ENCODE peak calls at places on chromosomes 6 and 20, in ten cellular contexts. One of them, this sample, is unnamed. For H3K4me1, the result is how much of the 10 kb centered on the place peaks cover.

GRCh38 chr20:8790442-8791074 is 278.3 kb upstream of the PLCB4 start:
- DNase-seq in left lung: no peak
- DNase-seq in Karpas-422: peak
- DNase-seq in GM23248: peak
- DNase-seq in transverse colon: peak
- DNase-seq in breast epithelium: no peak
- DNase-seq in lower lobe of right lung: no peak
- DNase-seq in gastrocnemius medialis: no peak
- DNase-seq in adrenal gland: peak
- DNase-seq in colonic mucosa: peak
- DNase-seq in this sample: no peak

GRCh38 chr6:170295519-170296422 is 4.9 kb upstream of the DLL1 start:
- DNase-seq in left lung: no peak
- DNase-seq in Karpas-422: peak
- DNase-seq in GM23248: peak
- DNase-seq in transverse colon: peak
- DNase-seq in breast epithelium: no peak
- DNase-seq in lower lobe of right lung: peak
- DNase-seq in gastrocnemius medialis: no peak
- DNase-seq in adrenal gland: no peak
- DNase-seq in colonic mucosa: no peak
- DNase-seq in this sample: no peak

GRCh38 chr6:38982470-38982869 is 66.1 kb upstream of the GLP1R start:
- DNase-seq in left lung: no peak
- DNase-seq in Karpas-422: no peak
- DNase-seq in GM23248: no peak
- DNase-seq in transverse colon: no peak
- DNase-seq in breast epithelium: no peak
- DNase-seq in lower lobe of right lung: no peak
- DNase-seq in gastrocnemius medialis: no peak
- DNase-seq in adrenal gland: no peak
- DNase-seq in colonic mucosa: no peak
- DNase-seq in this sample: no peak

GRCh38 chr20:48807586-48808381 is 20.0 kb downstream of the PREX1 start:
- DNase-seq in left lung: no peak
- DNase-seq in Karpas-422: no peak
- DNase-seq in GM23248: no peak
- DNase-seq in transverse colon: no peak
- DNase-seq in breast epithelium: no peak
- DNase-seq in lower lobe of right lung: no peak
- DNase-seq in gastrocnemius medialis: peak
- DNase-seq in adrenal gland: no peak
- DNase-seq in colonic mucosa: no peak
- DNase-seq in this sample: no peak

GRCh38 chr6:3876131-3876530 is 27.0 kb downstream of the FAM50B start:
- DNase-seq in left lung: no peak
- DNase-seq in Karpas-422: no peak
- DNase-seq in GM23248: peak
- DNase-seq in transverse colon: no peak
- DNase-seq in breast epithelium: no peak
- DNase-seq in lower lobe of right lung: no peak
- DNase-seq in gastrocnemius medialis: peak
- DNase-seq in adrenal gland: no peak
- DNase-seq in colonic mucosa: no peak
- DNase-seq in this sample: no peak

GRCh38 chr20:54105653-54106052 is 35.3 kb upstream of the BCAS1 start:
- DNase-seq in left lung: no peak
- DNase-seq in Karpas-422: no peak
- DNase-seq in GM23248: peak
- DNase-seq in transverse colon: no peak
- DNase-seq in breast epithelium: no peak
- DNase-seq in lower lobe of right lung: no peak
- DNase-seq in gastrocnemius medialis: no peak
- DNase-seq in adrenal gland: no peak
- DNase-seq in colonic mucosa: no peak
- DNase-seq in this sample: no peak

GRCh38 chr20:35720165-35721123 is 21.2 kb downstream of the ROMO1 start:
- DNase-seq in left lung: no peak
- DNase-seq in Karpas-422: no peak
- DNase-seq in GM23248: no peak
- DNase-seq in transverse colon: no peak
- DNase-seq in breast epithelium: no peak
- DNase-seq in lower lobe of right lung: no peak
- DNase-seq in gastrocnemius medialis: no peak
- DNase-seq in adrenal gland: no peak
- DNase-seq in colonic mucosa: no peak
- DNase-seq in this sample: no peak

GRCh38 chr6:157177731-157178336 is 145.5 kb downstream of the TMEM242 start:
- DNase-seq in left lung: no peak
- DNase-seq in Karpas-422: no peak
- DNase-seq in GM23248: no peak
- DNase-seq in transverse colon: no peak
- DNase-seq in breast epithelium: no peak
- DNase-seq in lower lobe of right lung: no peak
- DNase-seq in gastrocnemius medialis: no peak
- DNase-seq in adrenal gland: no peak
- DNase-seq in colonic mucosa: no peak
- DNase-seq in this sample: no peak

GRCh38 chr6:122323361-122323760 is 76.1 kb upstream of the HSF2 start:
- DNase-seq in left lung: no peak
- DNase-seq in Karpas-422: no peak
- DNase-seq in GM23248: no peak
- DNase-seq in transverse colon: no peak
- DNase-seq in breast epithelium: no peak
- DNase-seq in lower lobe of right lung: no peak
- DNase-seq in gastrocnemius medialis: no peak
- DNase-seq in adrenal gland: no peak
- DNase-seq in colonic mucosa: no peak
- DNase-seq in this sample: no peak

GRCh38 chr20:62291251-62292066 is 11.3 kb upstream of the ADRM1 start:
- DNase-seq in left lung: no peak
- DNase-seq in Karpas-422: no peak
- DNase-seq in GM23248: no peak
- DNase-seq in transverse colon: no peak
- DNase-seq in breast epithelium: no peak
- DNase-seq in lower lobe of right lung: no peak
- DNase-seq in gastrocnemius medialis: no peak
- DNase-seq in adrenal gland: no peak
- DNase-seq in colonic mucosa: no peak
- DNase-seq in this sample: no peak
- H3K4me1 ChIP-seq in left lung: under half
- H3K4me1 ChIP-seq in Karpas-422: under half
- H3K4me1 ChIP-seq in GM23248: under half
- H3K4me1 ChIP-seq in transverse colon: under half
- H3K4me1 ChIP-seq in breast epithelium: under half
- H3K4me1 ChIP-seq in lower lobe of right lung: under half
- H3K4me1 ChIP-seq in gastrocnemius medialis: under half
- H3K4me1 ChIP-seq in adrenal gland: under half
- H3K4me1 ChIP-seq in colonic mucosa: under half
- H3K4me1 ChIP-seq in this sample: under half

DNA sequence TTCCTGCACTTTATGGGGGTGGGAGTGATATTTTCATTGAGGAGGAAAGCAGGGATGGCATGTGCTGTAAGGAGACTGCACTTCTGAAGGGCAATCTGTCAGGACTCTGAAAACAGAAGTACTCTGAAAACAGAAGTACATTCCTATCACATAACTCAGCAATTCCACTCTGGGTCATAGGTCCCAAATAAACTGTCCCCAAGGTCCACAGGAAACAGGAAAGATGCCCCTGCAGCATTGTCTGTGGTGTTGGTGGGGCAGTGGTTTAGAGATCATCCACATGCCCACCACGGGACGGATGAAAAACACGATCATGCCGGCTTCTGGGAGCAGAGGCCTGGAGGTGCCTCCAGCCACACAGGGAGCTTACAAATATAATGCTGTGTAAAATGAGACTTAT is 150.3 kb downstream of the OTOR start:
- DNase-seq in left lung: no peak
- DNase-seq in Karpas-422: peak
- DNase-seq in GM23248: peak
- DNase-seq in transverse colon: no peak
- DNase-seq in breast epithelium: no peak
- DNase-seq in lower lobe of right lung: no peak
- DNase-seq in gastrocnemius medialis: no peak
- DNase-seq in adrenal gland: no peak
- DNase-seq in colonic mucosa: no peak
- DNase-seq in this sample: no peak
- H3K27ac ChIP-seq in left lung: no peak
- H3K27ac ChIP-seq in Karpas-422: no peak
- H3K27ac ChIP-seq in GM23248: no peak
- H3K27ac ChIP-seq in transverse colon: no peak
- H3K27ac ChIP-seq in breast epithelium: no peak
- H3K27ac ChIP-seq in lower lobe of right lung: no peak
- H3K27ac ChIP-seq in gastrocnemius medialis: no peak
- H3K27ac ChIP-seq in adrenal gland: no peak
- H3K27ac ChIP-seq in colonic mucosa: no peak
- H3K27ac ChIP-seq in this sample: no peak

GRCh38 chr6:161035981-161036263 is 44.4 kb downstream of the MAP3K4 start:
- DNase-seq in left lung: no peak
- DNase-seq in Karpas-422: no peak
- DNase-seq in GM23248: no peak
- DNase-seq in transverse colon: no peak
- DNase-seq in breast epithelium: no peak
- DNase-seq in lower lobe of right lung: no peak
- DNase-seq in gastrocnemius medialis: no peak
- DNase-seq in adrenal gland: no peak
- DNase-seq in colonic mucosa: no peak
- DNase-seq in this sample: no peak
- H3K4me1 ChIP-seq in left lung: under half
- H3K4me1 ChIP-seq in Karpas-422: under half
- H3K4me1 ChIP-seq in GM23248: half or more
- H3K4me1 ChIP-seq in transverse colon: under half
- H3K4me1 ChIP-seq in breast epithelium: under half
- H3K4me1 ChIP-seq in lower lobe of right lung: under half
- H3K4me1 ChIP-seq in gastrocnemius medialis: under half
- H3K4me1 ChIP-seq in adrenal gland: under half
- H3K4me1 ChIP-seq in colonic mucosa: under half
- H3K4me1 ChIP-seq in this sample: under half

GRCh38 chr6:155273438-155273837 is 9.6 kb downstream of the CLDN20 start:
- DNase-seq in left lung: no peak
- DNase-seq in Karpas-422: no peak
- DNase-seq in GM23248: peak
- DNase-seq in transverse colon: no peak
- DNase-seq in breast epithelium: no peak
- DNase-seq in lower lobe of right lung: no peak
- DNase-seq in gastrocnemius medialis: no peak
- DNase-seq in adrenal gland: no peak
- DNase-seq in colonic mucosa: no peak
- DNase-seq in this sample: no peak
- H3K27ac ChIP-seq in left lung: no peak
- H3K27ac ChIP-seq in Karpas-422: peak
- H3K27ac ChIP-seq in GM23248: peak
- H3K27ac ChIP-seq in transverse colon: peak
- H3K27ac ChIP-seq in breast epithelium: peak
- H3K27ac ChIP-seq in lower lobe of right lung: no peak
- H3K27ac ChIP-seq in gastrocnemius medialis: peak
- H3K27ac ChIP-seq in adrenal gland: no peak
- H3K27ac ChIP-seq in colonic mucosa: peak
- H3K27ac ChIP-seq in this sample: no peak

DNA sequence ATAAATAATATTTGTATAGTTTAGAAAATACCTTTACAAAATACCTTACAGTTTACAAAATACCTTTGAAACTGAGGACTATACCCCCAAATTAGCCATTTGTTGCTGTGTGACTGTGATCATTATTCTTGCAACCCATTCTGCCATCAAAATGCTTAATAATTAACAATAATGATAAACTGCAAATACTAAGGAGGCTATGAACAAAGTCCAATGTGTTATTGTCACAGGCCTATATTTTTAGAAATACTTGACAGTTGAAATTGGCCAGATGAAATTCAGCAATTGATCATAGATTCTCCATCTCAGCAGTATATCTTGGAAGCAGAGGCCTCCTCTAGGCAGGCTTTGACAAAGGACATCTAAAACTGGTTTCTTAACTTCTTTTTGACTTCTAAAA is 178.6 kb downstream of the HS3ST5 start:
- DNase-seq in left lung: no peak
- DNase-seq in Karpas-422: no peak
- DNase-seq in GM23248: no peak
- DNase-seq in transverse colon: no peak
- DNase-seq in breast epithelium: no peak
- DNase-seq in lower lobe of right lung: no peak
- DNase-seq in gastrocnemius medialis: no peak
- DNase-seq in adrenal gland: no peak
- DNase-seq in colonic mucosa: no peak
- DNase-seq in this sample: no peak
- H3K4me1 ChIP-seq in left lung: under half
- H3K4me1 ChIP-seq in Karpas-422: under half
- H3K4me1 ChIP-seq in GM23248: under half
- H3K4me1 ChIP-seq in transverse colon: under half
- H3K4me1 ChIP-seq in breast epithelium: under half
- H3K4me1 ChIP-seq in lower lobe of right lung: under half
- H3K4me1 ChIP-seq in gastrocnemius medialis: under half
- H3K4me1 ChIP-seq in adrenal gland: under half
- H3K4me1 ChIP-seq in colonic mucosa: under half
- H3K4me1 ChIP-seq in this sample: under half